ENCODE peak calls at places on chromosomes 3 and 15, in seven cellular contexts. One of them, this sample, is unnamed.

GRCh38 chr15:75650908-75651809 is 3.4 kb downstream of the SNX33 start:
- DNase-seq in activated gamma-delta T cell: no peak
- DNase-seq in stimulated activated CD4-positive, alpha-beta T cell treated with anti-CD3 and anti-CD28 coated beads, Interleukin-12 subunit alpha, Interleukin-12 subunit beta, amount 100 ng/mL, for 4 hours: no peak
- DNase-seq in mesenchymal stem cell: peak; percentile 71
- DNase-seq in GM10248: no peak
- DNase-seq in adrenal gland: peak; percentile 93
- DNase-seq in astrocyte of the spinal cord: no peak
- DNase-seq in this sample: no peak

GRCh38 chr3:149120051-149120972 is 9.1 kb upstream of the HPS3 start:
- DNase-seq in activated gamma-delta T cell: no peak
- DNase-seq in stimulated activated CD4-positive, alpha-beta T cell treated with anti-CD3 and anti-CD28 coated beads, Interleukin-12 subunit alpha, Interleukin-12 subunit beta, amount 100 ng/mL, for 4 hours: no peak
- DNase-seq in mesenchymal stem cell: peak; percentile 73
- DNase-seq in GM10248: peak; percentile 67
- DNase-seq in adrenal gland: no peak
- DNase-seq in astrocyte of the spinal cord: peak; percentile 81
- DNase-seq in this sample: peak; percentile 12

GRCh38 chr3:12405432-12406272 is 78.6 kb upstream of the TSEN2 start:
- DNase-seq in activated gamma-delta T cell: no peak
- DNase-seq in stimulated activated CD4-positive, alpha-beta T cell treated with anti-CD3 and anti-CD28 coated beads, Interleukin-12 subunit alpha, Interleukin-12 subunit beta, amount 100 ng/mL, for 4 hours: no peak
- DNase-seq in mesenchymal stem cell: peak; percentile 98
- DNase-seq in GM10248: no peak
- DNase-seq in adrenal gland: peak; percentile 88
- DNase-seq in astrocyte of the spinal cord: peak; percentile 95
- DNase-seq in this sample: no peak

GRCh38 chr3:171813897-171814460 is 3.7 kb upstream of the PLD1 start:
- DNase-seq in activated gamma-delta T cell: no peak
- DNase-seq in stimulated activated CD4-positive, alpha-beta T cell treated with anti-CD3 and anti-CD28 coated beads, Interleukin-12 subunit alpha, Interleukin-12 subunit beta, amount 100 ng/mL, for 4 hours: no peak
- DNase-seq in mesenchymal stem cell: peak; percentile 42
- DNase-seq in GM10248: peak; percentile 25
- DNase-seq in adrenal gland: no peak
- DNase-seq in astrocyte of the spinal cord: no peak
- DNase-seq in this sample: no peak

GRCh38 chr15:45242289-45242688 is 9.7 kb upstream of the SLC28A2 start:
- DNase-seq in activated gamma-delta T cell: no peak
- DNase-seq in stimulated activated CD4-positive, alpha-beta T cell treated with anti-CD3 and anti-CD28 coated beads, Interleukin-12 subunit alpha, Interleukin-12 subunit beta, amount 100 ng/mL, for 4 hours: no peak
- DNase-seq in mesenchymal stem cell: peak; percentile 29
- DNase-seq in GM10248: no peak
- DNase-seq in adrenal gland: no peak
- DNase-seq in astrocyte of the spinal cord: peak; percentile 28
- DNase-seq in this sample: no peak

GRCh38 chr3:81443457-81443782 is 318.0 kb downstream of the GBE1 start:
- DNase-seq in activated gamma-delta T cell: no peak
- DNase-seq in stimulated activated CD4-positive, alpha-beta T cell treated with anti-CD3 and anti-CD28 coated beads, Interleukin-12 subunit alpha, Interleukin-12 subunit beta, amount 100 ng/mL, for 4 hours: no peak
- DNase-seq in mesenchymal stem cell: no peak
- DNase-seq in GM10248: no peak
- DNase-seq in adrenal gland: no peak
- DNase-seq in astrocyte of the spinal cord: no peak
- DNase-seq in this sample: no peak

GRCh38 chr3:176159796-176160195 is 1037.5 kb downstream of the TBL1XR1 start:
- DNase-seq in activated gamma-delta T cell: no peak
- DNase-seq in stimulated activated CD4-positive, alpha-beta T cell treated with anti-CD3 and anti-CD28 coated beads, Interleukin-12 subunit alpha, Interleukin-12 subunit beta, amount 100 ng/mL, for 4 hours: no peak
- DNase-seq in mesenchymal stem cell: peak; percentile 6
- DNase-seq in GM10248: no peak
- DNase-seq in adrenal gland: no peak
- DNase-seq in astrocyte of the spinal cord: no peak
- DNase-seq in this sample: no peak

GRCh38 chr15:61091229-61091628 is 137.9 kb downstream of the RORA start:
- DNase-seq in activated gamma-delta T cell: no peak
- DNase-seq in stimulated activated CD4-positive, alpha-beta T cell treated with anti-CD3 and anti-CD28 coated beads, Interleukin-12 subunit alpha, Interleukin-12 subunit beta, amount 100 ng/mL, for 4 hours: no peak
- DNase-seq in mesenchymal stem cell: no peak
- DNase-seq in GM10248: no peak
- DNase-seq in adrenal gland: no peak
- DNase-seq in astrocyte of the spinal cord: no peak
- DNase-seq in this sample: no peak

GRCh38 chr3:13025090-13025489 is 48.1 kb downstream of the IQSEC1 start:
- DNase-seq in activated gamma-delta T cell: no peak
- DNase-seq in stimulated activated CD4-positive, alpha-beta T cell treated with anti-CD3 and anti-CD28 coated beads, Interleukin-12 subunit alpha, Interleukin-12 subunit beta, amount 100 ng/mL, for 4 hours: no peak
- DNase-seq in mesenchymal stem cell: peak; percentile 81
- DNase-seq in GM10248: no peak
- DNase-seq in adrenal gland: peak; percentile 95
- DNase-seq in astrocyte of the spinal cord: peak; percentile 73
- DNase-seq in this sample: no peak

GRCh38 chr3:183895296-183895695 is 10.6 kb upstream of the PARL start:
- DNase-seq in activated gamma-delta T cell: no peak
- DNase-seq in stimulated activated CD4-positive, alpha-beta T cell treated with anti-CD3 and anti-CD28 coated beads, Interleukin-12 subunit alpha, Interleukin-12 subunit beta, amount 100 ng/mL, for 4 hours: no peak
- DNase-seq in mesenchymal stem cell: peak; percentile 65
- DNase-seq in GM10248: peak; percentile 86
- DNase-seq in adrenal gland: peak; percentile 33
- DNase-seq in astrocyte of the spinal cord: peak; percentile 61
- DNase-seq in this sample: peak; percentile 12

GRCh38 chr3:24450142-24450932 is 44.3 kb downstream of the THRB start:
- DNase-seq in activated gamma-delta T cell: no peak
- DNase-seq in stimulated activated CD4-positive, alpha-beta T cell treated with anti-CD3 and anti-CD28 coated beads, Interleukin-12 subunit alpha, Interleukin-12 subunit beta, amount 100 ng/mL, for 4 hours: no peak
- DNase-seq in mesenchymal stem cell: peak; percentile 5
- DNase-seq in GM10248: no peak
- DNase-seq in adrenal gland: peak; percentile 32
- DNase-seq in astrocyte of the spinal cord: no peak
- DNase-seq in this sample: no peak

GRCh38 chr3:194404365-194405140 is 5.5 kb upstream of the GP5 start:
- DNase-seq in activated gamma-delta T cell: no peak
- DNase-seq in stimulated activated CD4-positive, alpha-beta T cell treated with anti-CD3 and anti-CD28 coated beads, Interleukin-12 subunit alpha, Interleukin-12 subunit beta, amount 100 ng/mL, for 4 hours: no peak
- DNase-seq in mesenchymal stem cell: peak; percentile 59
- DNase-seq in GM10248: no peak
- DNase-seq in adrenal gland: peak; percentile 25
- DNase-seq in astrocyte of the spinal cord: peak; percentile 54
- DNase-seq in this sample: peak; percentile 38

GRCh38 chr3:150464684-150465083 is 56.6 kb downstream of the TSC22D2 start:
- DNase-seq in activated gamma-delta T cell: no peak
- DNase-seq in stimulated activated CD4-positive, alpha-beta T cell treated with anti-CD3 and anti-CD28 coated beads, Interleukin-12 subunit alpha, Interleukin-12 subunit beta, amount 100 ng/mL, for 4 hours: no peak
- DNase-seq in mesenchymal stem cell: no peak
- DNase-seq in GM10248: no peak
- DNase-seq in adrenal gland: no peak
- DNase-seq in astrocyte of the spinal cord: no peak
- DNase-seq in this sample: no peak

GRCh38 chr3:4656059-4656458 is 162.9 kb downstream of the ITPR1 start:
- DNase-seq in activated gamma-delta T cell: no peak
- DNase-seq in stimulated activated CD4-positive, alpha-beta T cell treated with anti-CD3 and anti-CD28 coated beads, Interleukin-12 subunit alpha, Interleukin-12 subunit beta, amount 100 ng/mL, for 4 hours: no peak
- DNase-seq in mesenchymal stem cell: peak; percentile 81
- DNase-seq in GM10248: no peak
- DNase-seq in adrenal gland: peak; percentile 48
- DNase-seq in astrocyte of the spinal cord: peak; percentile 79
- DNase-seq in this sample: no peak

GRCh38 chr3:98780343-98780742 is 17.2 kb downstream of the ST3GAL6 start:
- DNase-seq in activated gamma-delta T cell: no peak
- DNase-seq in stimulated activated CD4-positive, alpha-beta T cell treated with anti-CD3 and anti-CD28 coated beads, Interleukin-12 subunit alpha, Interleukin-12 subunit beta, amount 100 ng/mL, for 4 hours: no peak
- DNase-seq in mesenchymal stem cell: peak; percentile 62
- DNase-seq in GM10248: no peak
- DNase-seq in adrenal gland: no peak
- DNase-seq in astrocyte of the spinal cord: peak; percentile 47
- DNase-seq in this sample: no peak

GRCh38 chr3:73580343-73580742 is 44.4 kb downstream of the PDZRN3 start:
- DNase-seq in activated gamma-delta T cell: no peak
- DNase-seq in stimulated activated CD4-positive, alpha-beta T cell treated with anti-CD3 and anti-CD28 coated beads, Interleukin-12 subunit alpha, Interleukin-12 subunit beta, amount 100 ng/mL, for 4 hours: no peak
- DNase-seq in mesenchymal stem cell: peak; percentile 96
- DNase-seq in GM10248: no peak
- DNase-seq in adrenal gland: no peak
- DNase-seq in astrocyte of the spinal cord: peak; percentile 87
- DNase-seq in this sample: no peak

GRCh38 chr3:43004282-43004681 is 25.2 kb downstream of the GASK1A start:
- DNase-seq in activated gamma-delta T cell: no peak
- DNase-seq in stimulated activated CD4-positive, alpha-beta T cell treated with anti-CD3 and anti-CD28 coated beads, Interleukin-12 subunit alpha, Interleukin-12 subunit beta, amount 100 ng/mL, for 4 hours: no peak
- DNase-seq in mesenchymal stem cell: no peak
- DNase-seq in GM10248: no peak
- DNase-seq in adrenal gland: no peak
- DNase-seq in astrocyte of the spinal cord: peak; percentile 5
- DNase-seq in this sample: no peak

GRCh38 chr3:123683146-123683545 is 98.3 kb upstream of the HACD2 start:
- DNase-seq in activated gamma-delta T cell: no peak
- DNase-seq in stimulated activated CD4-positive, alpha-beta T cell treated with anti-CD3 and anti-CD28 coated beads, Interleukin-12 subunit alpha, Interleukin-12 subunit beta, amount 100 ng/mL, for 4 hours: no peak
- DNase-seq in mesenchymal stem cell: no peak
- DNase-seq in GM10248: no peak
- DNase-seq in adrenal gland: no peak
- DNase-seq in astrocyte of the spinal cord: no peak
- DNase-seq in this sample: no peak

GRCh38 chr15:88574646-88575045 is 28.2 kb upstream of the DET1 start:
- DNase-seq in activated gamma-delta T cell: no peak
- DNase-seq in stimulated activated CD4-positive, alpha-beta T cell treated with anti-CD3 and anti-CD28 coated beads, Interleukin-12 subunit alpha, Interleukin-12 subunit beta, amount 100 ng/mL, for 4 hours: no peak
- DNase-seq in mesenchymal stem cell: no peak
- DNase-seq in GM10248: no peak
- DNase-seq in adrenal gland: no peak
- DNase-seq in astrocyte of the spinal cord: no peak
- DNase-seq in this sample: no peak

GRCh38 chr15:45401665-45402161 is 23.4 kb upstream of the GATM start:
- DNase-seq in activated gamma-delta T cell: no peak
- DNase-seq in stimulated activated CD4-positive, alpha-beta T cell treated with anti-CD3 and anti-CD28 coated beads, Interleukin-12 subunit alpha, Interleukin-12 subunit beta, amount 100 ng/mL, for 4 hours: no peak
- DNase-seq in mesenchymal stem cell: no peak
- DNase-seq in GM10248: no peak
- DNase-seq in adrenal gland: peak; percentile 18
- DNase-seq in astrocyte of the spinal cord: no peak
- DNase-seq in this sample: no peak

GRCh38 chr15:70127288-70127746 is 29.6 kb upstream of the TLE3 start:
- DNase-seq in activated gamma-delta T cell: no peak
- DNase-seq in stimulated activated CD4-positive, alpha-beta T cell treated with anti-CD3 and anti-CD28 coated beads, Interleukin-12 subunit alpha, Interleukin-12 subunit beta, amount 100 ng/mL, for 4 hours: no peak
- DNase-seq in mesenchymal stem cell: peak; percentile 21
- DNase-seq in GM10248: no peak
- DNase-seq in adrenal gland: no peak
- DNase-seq in astrocyte of the spinal cord: no peak
- DNase-seq in this sample: no peak

GRCh38 chr3:107710851-107711250 is 188.1 kb downstream of the BBX start:
- DNase-seq in activated gamma-delta T cell: no peak
- DNase-seq in stimulated activated CD4-positive, alpha-beta T cell treated with anti-CD3 and anti-CD28 coated beads, Interleukin-12 subunit alpha, Interleukin-12 subunit beta, amount 100 ng/mL, for 4 hours: no peak
- DNase-seq in mesenchymal stem cell: peak; percentile 34
- DNase-seq in GM10248: no peak
- DNase-seq in adrenal gland: peak; percentile 87
- DNase-seq in astrocyte of the spinal cord: peak; percentile 51
- DNase-seq in this sample: no peak

GRCh38 chr15:40338921-40339620 is 1.7 kb downstream of the CCDC9B start:
- DNase-seq in activated gamma-delta T cell: no peak
- DNase-seq in stimulated activated CD4-positive, alpha-beta T cell treated with anti-CD3 and anti-CD28 coated beads, Interleukin-12 subunit alpha, Interleukin-12 subunit beta, amount 100 ng/mL, for 4 hours: no peak
- DNase-seq in mesenchymal stem cell: peak; percentile 93
- DNase-seq in GM10248: no peak
- DNase-seq in adrenal gland: no peak
- DNase-seq in astrocyte of the spinal cord: peak; percentile 87
- DNase-seq in this sample: no peak

GRCh38 chr3:127900536-127900935 is 14.5 kb upstream of the KBTBD12 start:
- DNase-seq in activated gamma-delta T cell: no peak
- DNase-seq in stimulated activated CD4-positive, alpha-beta T cell treated with anti-CD3 and anti-CD28 coated beads, Interleukin-12 subunit alpha, Interleukin-12 subunit beta, amount 100 ng/mL, for 4 hours: no peak
- DNase-seq in mesenchymal stem cell: peak; percentile 45
- DNase-seq in GM10248: no peak
- DNase-seq in adrenal gland: no peak
- DNase-seq in astrocyte of the spinal cord: no peak
- DNase-seq in this sample: no peak

GRCh38 chr3:132343018-132343612 is 25.9 kb downstream of the ACP3 start:
- DNase-seq in activated gamma-delta T cell: no peak
- DNase-seq in stimulated activated CD4-positive, alpha-beta T cell treated with anti-CD3 and anti-CD28 coated beads, Interleukin-12 subunit alpha, Interleukin-12 subunit beta, amount 100 ng/mL, for 4 hours: no peak
- DNase-seq in mesenchymal stem cell: peak; percentile 72
- DNase-seq in GM10248: peak; percentile 25
- DNase-seq in adrenal gland: peak; percentile 45
- DNase-seq in astrocyte of the spinal cord: peak; percentile 65
- DNase-seq in this sample: no peak

GRCh38 chr3:12934431-12934830 is 93.1 kb upstream of the RPL32 start:
- DNase-seq in activated gamma-delta T cell: no peak
- DNase-seq in stimulated activated CD4-positive, alpha-beta T cell treated with anti-CD3 and anti-CD28 coated beads, Interleukin-12 subunit alpha, Interleukin-12 subunit beta, amount 100 ng/mL, for 4 hours: no peak
- DNase-seq in mesenchymal stem cell: no peak
- DNase-seq in GM10248: no peak
- DNase-seq in adrenal gland: peak; percentile 96
- DNase-seq in astrocyte of the spinal cord: peak; percentile 53
- DNase-seq in this sample: no peak

GRCh38 chr15:22811640-22812039 is 25.2 kb downstream of the NIPA1 start:
- DNase-seq in activated gamma-delta T cell: no peak
- DNase-seq in stimulated activated CD4-positive, alpha-beta T cell treated with anti-CD3 and anti-CD28 coated beads, Interleukin-12 subunit alpha, Interleukin-12 subunit beta, amount 100 ng/mL, for 4 hours: no peak
- DNase-seq in mesenchymal stem cell: peak; percentile 37
- DNase-seq in GM10248: no peak
- DNase-seq in adrenal gland: peak; percentile 80
- DNase-seq in astrocyte of the spinal cord: no peak
- DNase-seq in this sample: no peak

GRCh38 chr3:125300416-125300815 is 74.7 kb downstream of the ZNF148 start:
- DNase-seq in activated gamma-delta T cell: no peak
- DNase-seq in stimulated activated CD4-positive, alpha-beta T cell treated with anti-CD3 and anti-CD28 coated beads, Interleukin-12 subunit alpha, Interleukin-12 subunit beta, amount 100 ng/mL, for 4 hours: no peak
- DNase-seq in mesenchymal stem cell: no peak
- DNase-seq in GM10248: no peak
- DNase-seq in adrenal gland: no peak
- DNase-seq in astrocyte of the spinal cord: peak; percentile 47
- DNase-seq in this sample: no peak

GRCh38 chr3:14913926-14914776 is 33.2 kb upstream of the NR2C2 start:
- DNase-seq in activated gamma-delta T cell: no peak
- DNase-seq in stimulated activated CD4-positive, alpha-beta T cell treated with anti-CD3 and anti-CD28 coated beads, Interleukin-12 subunit alpha, Interleukin-12 subunit beta, amount 100 ng/mL, for 4 hours: no peak
- DNase-seq in mesenchymal stem cell: no peak
- DNase-seq in GM10248: no peak
- DNase-seq in adrenal gland: no peak
- DNase-seq in astrocyte of the spinal cord: no peak
- DNase-seq in this sample: no peak

GRCh38 chr3:15329058-15330005 is 3.1 kb downstream of the SH3BP5 start:
- DNase-seq in activated gamma-delta T cell: no peak
- DNase-seq in stimulated activated CD4-positive, alpha-beta T cell treated with anti-CD3 and anti-CD28 coated beads, Interleukin-12 subunit alpha, Interleukin-12 subunit beta, amount 100 ng/mL, for 4 hours: no peak
- DNase-seq in mesenchymal stem cell: no peak
- DNase-seq in GM10248: no peak
- DNase-seq in adrenal gland: no peak
- DNase-seq in astrocyte of the spinal cord: no peak
- DNase-seq in this sample: no peak

GRCh38 chr3:150771600-150771999 is 8.6 kb upstream of the SIAH2 start:
- DNase-seq in activated gamma-delta T cell: no peak
- DNase-seq in stimulated activated CD4-positive, alpha-beta T cell treated with anti-CD3 and anti-CD28 coated beads, Interleukin-12 subunit alpha, Interleukin-12 subunit beta, amount 100 ng/mL, for 4 hours: no peak
- DNase-seq in mesenchymal stem cell: no peak
- DNase-seq in GM10248: no peak
- DNase-seq in adrenal gland: no peak
- DNase-seq in astrocyte of the spinal cord: no peak
- DNase-seq in this sample: no peak

GRCh38 chr3:193899001-193899400 is 236.9 kb upstream of the HES1 start:
- DNase-seq in activated gamma-delta T cell: no peak
- DNase-seq in stimulated activated CD4-positive, alpha-beta T cell treated with anti-CD3 and anti-CD28 coated beads, Interleukin-12 subunit alpha, Interleukin-12 subunit beta, amount 100 ng/mL, for 4 hours: no peak
- DNase-seq in mesenchymal stem cell: no peak
- DNase-seq in GM10248: no peak
- DNase-seq in adrenal gland: no peak
- DNase-seq in astrocyte of the spinal cord: no peak
- DNase-seq in this sample: no peak

GRCh38 chr3:159765025-159765859 is 223.4 kb upstream of the IL12A start:
- DNase-seq in activated gamma-delta T cell: no peak
- DNase-seq in stimulated activated CD4-positive, alpha-beta T cell treated with anti-CD3 and anti-CD28 coated beads, Interleukin-12 subunit alpha, Interleukin-12 subunit beta, amount 100 ng/mL, for 4 hours: no peak
- DNase-seq in mesenchymal stem cell: peak; percentile 98
- DNase-seq in GM10248: peak; percentile 23
- DNase-seq in adrenal gland: peak; percentile 68
- DNase-seq in astrocyte of the spinal cord: peak; percentile 99
- DNase-seq in this sample: no peak

This sample was measured in effector CD4-positive, alpha-beta T cell.